ENCODE peak calls at places on chromosome 1, in ten cellular contexts. P is naive thymus-derived CD4-positive, alpha-beta T cell; X is stimulated activated CD4-positive, alpha-beta T cell treated with anti-CD3 and anti-CD28 coated beads, Interleukin-1b, Interleukin-23, amount 100 ng/mL, for 48 hours; T is esophagus muscularis mucosa; M is GM03348; U is stimulated activated CD8-positive, alpha-beta memory T cell treated with anti-CD3 and anti-CD28 coated beads, Interleukin-4, amount 100 ng/mL, for 24 hours; C is RWPE1; J is NCI-H1694; W is COR-L47; K is DMS153. N is an unnamed sample.

GRCh38 chr1:19033926-19034680 is 77.6 kb upstream of the IFFO2 start:
- DNase-seq in K (no peak), C (peak; percentile 98), M (peak; percentile 87), W (no peak), P (no peak), U (no peak), J (no peak), X (no peak), T (no peak), N (peak; percentile 60)

GRCh38 chr1:110433803-110434202 is 17.1 kb upstream of the PROK1 start:
- DNase-seq in J (no peak), C (peak; percentile 67), W (no peak), P (no peak), K (no peak), M (peak; percentile 42), U (no peak), T (no peak), X (no peak), N (peak; percentile 9)

GRCh38 chr1:48873944-48874343 is 97.3 kb upstream of the BEND5 start:
- DNase-seq in T (no peak), C (no peak), P (no peak), U (no peak), X (no peak), M (no peak), K (no peak), J (no peak), W (no peak), N (peak; percentile 10)

GRCh38 chr1:89211035-89211634 is 12.4 kb upstream of the GBP4 start:
- DNase-seq in P (no peak), X (no peak), M (no peak), K (no peak), J (no peak), T (no peak), U (no peak), W (no peak), C (no peak), N (no peak)

GRCh38 chr1:160209041-160209655 is 4.0 kb downstream of the PEA15 start:
- DNase-seq in X (no peak), M (no peak), J (no peak), K (no peak), U (no peak), C (no peak), W (no peak), P (no peak), T (no peak), N (no peak)

GRCh38 chr1:51621161-51621560 is 4.3 kb downstream of the OSBPL9 start:
- DNase-seq in C (no peak), U (no peak), P (no peak), J (no peak), M (no peak), T (no peak), W (no peak), K (no peak), X (no peak), N (no peak)

GRCh38 chr1:100731309-100731708 is 11.8 kb downstream of the VCAM1 start:
- DNase-seq in T (no peak), C (no peak), M (no peak), W (no peak), K (no peak), P (no peak), J (no peak), X (no peak), U (no peak), N (no peak)

GRCh38 chr1:109840011-109840629 is 70.5 kb upstream of the CSF1 start:
- DNase-seq in K (no peak), J (no peak), W (no peak), T (no peak), P (no peak), M (no peak), C (no peak), X (no peak), U (no peak), N (no peak)

GRCh38 chr1:117363591-117364048 is 3.6 kb upstream of the MAN1A2 start:
- DNase-seq in K (peak; percentile 61), M (no peak), J (no peak), C (no peak), P (no peak), X (no peak), W (no peak), T (no peak), U (no peak), N (no peak)

GRCh38 chr1:32066489-32066873 is 6.3 kb upstream of the TMEM39B start:
- DNase-seq in W (no peak), M (peak; percentile 49), C (peak; percentile 79), T (peak; percentile 93), P (no peak), K (no peak), J (no peak), U (no peak), X (no peak), N (peak; percentile 77)

GRCh38 chr1:182330303-182330702 is 61.3 kb downstream of the GLUL start:
- DNase-seq in C (no peak), W (peak; percentile 6), U (no peak), M (no peak), T (no peak), J (peak; percentile 10), X (no peak), K (peak; percentile 22), P (no peak), N (peak; percentile 39)

GRCh38 chr1:186518822-186519381 is 58.0 kb upstream of the PDC start:
- DNase-seq in K (no peak), P (no peak), M (no peak), J (no peak), W (no peak), U (no peak), T (no peak), X (no peak), C (no peak), N (no peak)

GRCh38 chr1:78483903-78484302 is 6.9 kb upstream of the PTGFR start:
- DNase-seq in J (no peak), M (peak; percentile 54), U (no peak), P (no peak), T (no peak), W (no peak), X (no peak), K (no peak), C (no peak), N (peak; percentile 56)

N was measured in AG10803.